ENCODE peak calls at places on chromosome 22, in four cellular contexts. X is body of pancreas, P is stomach, R is ovary. Y is an unnamed sample.

GRCh38 chr22:37894939-37895670 is 11.0 kb upstream of the MICALL1 start:
- DNase-seq in X (no peak), P (peak), R (no peak), Y (no peak)

GRCh38 chr22:45788530-45788929 is 116.9 kb downstream of the ATXN10 start:
- DNase-seq in X (no peak), P (no peak), R (no peak), Y (no peak)

GRCh38 chr22:39234867-39235687 is 9.7 kb downstream of the PDGFB start:
- DNase-seq in X (peak), P (peak), R (no peak), Y (no peak)

GRCh38 chr22:37457093-37457893 is 28.9 kb downstream of the MFNG start:
- DNase-seq in X (peak), P (peak), R (peak), Y (peak)

GRCh38 chr22:39221999-39222686 is 22.6 kb downstream of the PDGFB start:
- DNase-seq in X (no peak), P (no peak), R (no peak), Y (no peak)

GRCh38 chr22:39088688-39089032 is 8.4 kb upstream of the APOBEC3H start:
- DNase-seq in X (no peak), P (no peak), R (no peak), Y (no peak)

GRCh38 chr22:22064580-22064979 is 82.0 kb upstream of the TOP3B start:
- DNase-seq in X (no peak), P (no peak), R (no peak), Y (no peak)

GRCh38 chr22:45316796-45317526 is 7.2 kb downstream of the FAM118A start:
- DNase-seq in X (no peak), P (no peak), R (no peak), Y (no peak)

GRCh38 chr22:39496131-39496838 is 5.8 kb upstream of the MIEF1 start:
- DNase-seq in X (peak), P (peak), R (peak), Y (peak)

GRCh38 chr22:42769238-42769573 is 48.5 kb upstream of the A4GALT start:
- DNase-seq in X (no peak), P (no peak), R (no peak), Y (no peak)

GRCh38 chr22:42769574-42770447 is 49.1 kb upstream of the A4GALT start:
- DNase-seq in X (peak), P (peak), R (peak), Y (no peak)

GRCh38 chr22:42770941-42771647 is 50.4 kb upstream of the A4GALT start:
- DNase-seq in X (no peak), P (no peak), R (no peak), Y (no peak)

GRCh38 chr22:42768385-42769035 is 47.8 kb upstream of the A4GALT start:
- DNase-seq in X (no peak), P (no peak), R (no peak), Y (no peak)

DNA sequence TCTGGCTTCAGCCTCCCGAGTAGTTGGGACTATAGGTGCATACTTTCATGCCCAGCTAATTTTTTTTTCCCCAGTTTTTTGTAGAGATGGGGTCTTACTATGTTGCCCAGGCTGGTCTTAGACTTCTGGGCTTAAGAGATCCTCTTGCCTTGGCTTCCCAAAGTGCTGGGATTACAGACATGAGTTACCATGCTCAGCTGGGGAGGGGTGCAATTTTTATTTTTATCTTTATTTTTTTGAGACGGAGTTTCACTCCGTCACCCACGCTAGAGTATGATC is 49.7 kb upstream of the A4GALT start:
- DNase-seq in X (no peak), P (no peak), R (no peak), Y (no peak)
- H3K4me3 ChIP-seq in X (no peak), P (peak), R (peak), Y (no peak)

GRCh38 chr22:46842606-46843005 is 80.2 kb downstream of the TBC1D22A start:
- DNase-seq in X (no peak), P (no peak), R (no peak), Y (no peak)

GRCh38 chr22:46843691-46844297 is 81.3 kb downstream of the TBC1D22A start:
- DNase-seq in X (no peak), P (no peak), R (no peak), Y (no peak)

GRCh38 chr22:46846154-46846831 is 83.8 kb downstream of the TBC1D22A start:
- DNase-seq in X (no peak), P (no peak), R (no peak), Y (no peak)

GRCh38 chr22:46845281-46846153 is 83.1 kb downstream of the TBC1D22A start:
- DNase-seq in X (no peak), P (no peak), R (no peak), Y (no peak)

DNA sequence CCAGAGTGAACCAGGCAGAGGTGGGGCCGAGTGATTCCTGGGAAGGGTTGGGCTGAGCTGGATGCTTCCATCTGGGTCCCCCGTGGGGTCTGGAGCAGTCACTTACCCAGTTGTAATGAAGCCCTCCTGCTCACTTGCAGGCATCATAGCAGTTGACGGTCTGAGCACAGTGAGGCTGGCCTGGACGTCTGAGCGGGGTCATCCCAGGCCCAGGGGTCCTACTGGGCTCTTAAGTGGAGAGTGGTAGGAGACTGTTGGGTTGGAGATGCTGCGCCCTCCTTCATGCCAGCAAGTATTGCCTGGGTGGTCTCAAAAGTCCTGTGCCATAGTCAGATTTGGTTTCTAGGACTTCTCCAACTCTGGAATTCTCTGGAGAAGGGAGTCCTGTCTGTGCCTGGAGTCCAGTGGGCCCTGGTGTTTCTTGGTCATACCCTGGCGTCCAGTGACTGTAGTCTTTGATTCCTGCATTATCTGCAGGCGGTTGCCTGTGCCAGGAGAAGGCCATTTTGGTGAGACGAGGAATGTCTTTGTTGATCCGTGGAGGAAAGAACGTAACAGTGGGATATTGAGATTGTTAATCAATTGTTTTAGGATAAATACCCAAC is 82.3 kb downstream of the TBC1D22A start:
- DNase-seq in X (no peak), P (no peak), R (no peak), Y (no peak)
- H3K4me3 ChIP-seq in X (no peak), P (no peak), R (peak), Y (no peak)

GRCh38 chr22:24812950-24813349 is 6.9 kb downstream of the SGSM1 start:
- DNase-seq in X (no peak), P (no peak), R (no peak), Y (no peak)

GRCh38 chr22:24807284-24807950 is 1.4 kb downstream of the SGSM1 start:
- DNase-seq in X (no peak), P (no peak), R (peak), Y (no peak)

GRCh38 chr22:24806663-24807001 is 621 bp downstream of the SGSM1 start:
- DNase-seq in X (no peak), P (no peak), R (peak), Y (no peak)

GRCh38 chr22:24809331-24809730 is 3.3 kb downstream of the SGSM1 start:
- DNase-seq in X (no peak), P (peak), R (no peak), Y (no peak)

GRCh38 chr22:24810043-24810749 is 4.2 kb downstream of the SGSM1 start:
- DNase-seq in X (peak), P (peak), R (no peak), Y (no peak)
- H3K4me3 ChIP-seq in X (no peak), P (no peak), R (no peak), Y (no peak)

DNA sequence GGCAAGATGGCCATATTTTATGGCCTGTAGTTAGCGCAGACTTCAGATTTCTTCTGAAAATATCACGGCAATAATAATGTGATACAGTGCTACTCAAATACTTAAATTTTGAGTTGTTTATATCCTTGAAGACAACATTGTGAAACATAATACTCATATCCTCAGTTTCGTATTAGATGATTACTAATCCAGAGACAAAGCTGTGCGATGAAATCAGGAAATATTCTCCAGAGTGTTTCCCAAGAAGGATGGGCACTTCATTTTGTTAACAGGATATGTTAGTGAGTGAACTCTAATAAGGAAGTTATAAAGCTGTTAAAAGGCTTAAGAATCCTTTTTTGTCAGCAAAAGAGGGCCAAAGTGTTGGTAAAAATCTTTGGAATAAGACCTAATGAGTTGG is 4.0 kb upstream of the PIK3IP1 start:
- DNase-seq in X (no peak), P (no peak), R (no peak), Y (no peak)
- H3K4me3 ChIP-seq in X (no peak), P (no peak), R (no peak), Y (no peak)

DNA sequence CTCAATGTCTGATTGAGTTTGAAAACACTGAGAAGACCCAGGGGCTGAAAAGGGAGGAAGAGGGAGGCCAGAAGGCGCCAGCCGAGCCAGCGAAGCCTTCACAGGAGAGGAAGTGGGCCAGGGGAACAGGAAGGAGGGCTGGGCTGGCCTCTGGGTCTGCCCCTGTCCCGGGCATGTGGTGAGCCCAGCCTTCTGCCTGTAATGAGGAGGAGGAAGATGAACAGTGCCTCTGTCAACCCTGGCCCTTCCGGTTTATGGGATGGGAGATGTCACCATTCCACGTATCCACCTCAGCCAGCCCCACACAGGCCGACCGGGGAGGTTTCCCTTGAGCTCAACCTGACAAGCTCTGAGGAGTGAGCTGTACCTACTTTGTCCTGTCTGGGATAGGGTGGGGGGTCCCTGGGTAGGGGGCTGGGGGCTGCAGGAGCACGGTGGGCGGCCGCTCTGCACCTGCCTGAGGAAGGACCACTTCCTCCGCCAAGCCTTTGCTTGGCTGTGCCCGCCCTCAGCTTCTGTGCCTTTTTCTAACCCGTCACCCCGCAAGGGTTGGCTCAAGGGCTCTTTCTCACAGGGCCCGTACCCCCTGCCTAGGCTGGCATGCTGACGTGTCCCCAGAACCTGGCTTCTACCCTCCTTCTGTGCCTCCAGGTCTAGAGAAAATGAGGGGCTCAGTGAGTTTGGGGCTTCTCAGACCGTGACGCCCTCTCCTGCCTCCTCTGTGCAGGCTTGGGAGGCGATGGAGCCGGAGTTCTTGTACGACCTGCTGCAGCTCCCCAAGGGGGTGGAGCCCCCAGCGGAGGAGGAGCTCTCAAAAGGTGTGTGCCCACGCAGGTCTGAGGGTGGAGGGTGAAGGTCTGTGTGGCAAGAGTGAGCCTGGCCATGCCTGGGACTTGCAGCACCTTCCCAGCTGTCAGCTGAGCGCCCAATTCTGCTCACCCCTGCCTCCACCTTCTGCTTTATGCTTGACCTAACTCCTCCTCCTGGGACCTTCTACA is 2.2 kb downstream of the PARVG start:
- DNase-seq in X (peak), P (peak), R (no peak), Y (no peak)
- H3K4me3 ChIP-seq in X (no peak), P (peak), R (no peak), Y (no peak)

GRCh38 chr22:27911329-27911728 is 7.7 kb downstream of the PITPNB start:
- DNase-seq in X (no peak), P (no peak), R (no peak), Y (no peak)

GRCh38 chr22:27918351-27919221 is 470 bp downstream of the PITPNB start:
- DNase-seq in X (peak), P (peak), R (peak), Y (peak)

DNA sequence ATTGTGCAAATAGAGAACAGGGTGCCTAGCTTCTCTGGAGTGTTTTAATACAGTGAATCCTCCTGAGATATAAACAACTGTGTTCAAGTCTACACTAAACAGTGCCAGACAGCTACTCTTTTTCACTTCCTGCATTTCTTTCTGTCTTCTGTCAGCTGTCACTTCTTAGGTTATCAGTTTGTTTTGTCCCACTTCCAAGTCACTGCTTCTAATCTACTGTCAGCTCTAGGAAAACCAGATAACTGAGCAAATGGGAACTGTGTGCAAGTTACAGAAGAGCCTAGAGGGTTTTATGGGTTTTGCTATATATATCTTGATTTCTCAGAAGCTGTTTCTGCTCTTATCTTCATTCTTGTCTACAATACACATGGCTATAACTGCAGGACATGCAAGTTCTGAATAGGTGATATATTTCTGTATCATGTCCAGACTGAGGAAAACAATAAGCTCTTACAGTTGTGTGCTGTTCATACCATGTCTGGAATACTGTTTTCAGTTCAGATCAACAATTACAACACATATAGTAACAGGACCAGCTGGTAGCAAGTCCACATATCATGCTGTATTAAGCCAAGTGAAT is 5.8 kb downstream of the PITPNB start:
- DNase-seq in X (no peak), P (no peak), R (no peak), Y (no peak)
- H3K4me3 ChIP-seq in X (no peak), P (no peak), R (no peak), Y (no peak)